ENCODE peak calls at places on chromosomes 16 and 17, in six cellular contexts. K is body of pancreas, G is H9, I is dorsolateral prefrontal cortex, C is mesendoderm, X is left ventricle myocardium inferior. Y is an unnamed sample.

GRCh38 chr17:73643012-73643845 is 1.0 kb downstream of the SDK2 start:
- DNase-seq in I (no peak), K (no peak), G (peak; percentile 73), C (peak; percentile 69), X (peak; percentile 23), Y (peak; percentile 88)

GRCh38 chr16:60686824-60687223 is 1349.4 kb downstream of the CDH8 start:
- DNase-seq in K (no peak), C (peak; percentile 26), X (no peak), I (no peak), G (no peak), Y (no peak)

GRCh38 chr17:19238167-19238505 is 970 bp downstream of the EPN2 start:
- DNase-seq in C (peak; percentile 60), K (peak; percentile 43), G (peak; percentile 58), I (peak; percentile 45), X (peak; percentile 33), Y (peak; percentile 79)

GRCh38 chr16:29821663-29822115 is 1.4 kb downstream of the MVP start:
- DNase-seq in X (no peak), C (peak; percentile 60), G (no peak), K (no peak), I (no peak), Y (no peak)

GRCh38 chr16:68658258-68658973 is 13.3 kb downstream of the CDH3 start:
- DNase-seq in C (peak; percentile 47), X (no peak), G (no peak), I (no peak), K (no peak), Y (no peak)

GRCh38 chr17:74037320-74037719 is 166.2 kb upstream of the RPL38 start:
- DNase-seq in G (no peak), K (no peak), C (peak; percentile 41), X (no peak), I (peak; percentile 41), Y (no peak)

GRCh38 chr17:37662358-37662757 is 19.1 kb upstream of the DDX52 start:
- DNase-seq in C (no peak), X (no peak), I (no peak), K (no peak), G (peak; percentile 67), Y (no peak)

GRCh38 chr17:81337449-81337848 is 42.3 kb upstream of the SLC38A10 start:
- DNase-seq in I (no peak), X (no peak), C (no peak), K (peak; percentile 74), G (peak; percentile 57), Y (peak; percentile 76)

GRCh38 chr16:69443809-69444611 is 19.6 kb downstream of the CYB5B start:
- DNase-seq in C (no peak), K (no peak), I (no peak), X (peak; percentile 24), G (no peak), Y (no peak)

GRCh38 chr17:38572665-38573365 is 32.9 kb downstream of the SRCIN1 start:
- DNase-seq in K (no peak), I (peak; percentile 69), G (peak; percentile 89), X (no peak), C (peak; percentile 91), Y (no peak)

GRCh38 chr16:14566599-14566998 is 63.5 kb downstream of the PARN start:
- DNase-seq in C (no peak), I (no peak), K (no peak), G (no peak), X (no peak), Y (no peak)

GRCh38 chr17:64277831-64278562 is 14.9 kb upstream of the TEX2 start:
- DNase-seq in X (no peak), C (no peak), G (no peak), I (no peak), K (no peak), Y (no peak)

GRCh38 chr17:75064460-75064859 is 17.4 kb downstream of the KCTD2 start:
- DNase-seq in G (no peak), C (no peak), X (no peak), I (no peak), K (no peak), Y (no peak)

GRCh38 chr17:27581016-27581415 is 50.0 kb upstream of the LGALS9 start:
- DNase-seq in I (no peak), X (no peak), K (no peak), C (no peak), G (no peak), Y (no peak)

GRCh38 chr16:27892879-27893278 is 170.6 kb downstream of the GSG1L start:
- DNase-seq in X (no peak), C (peak; percentile 72), K (no peak), G (peak; percentile 71), I (no peak), Y (no peak)

GRCh38 chr17:83189013-83189672 is 109.7 kb downstream of the METRNL start:
- DNase-seq in C (no peak), K (peak; percentile 1), I (peak; percentile 6), G (no peak), X (no peak), Y (peak; percentile 64)

GRCh38 chr17:73646409-73647305 is 2.4 kb upstream of the SDK2 start:
- DNase-seq in I (no peak), C (peak; percentile 71), K (no peak), G (peak; percentile 76), X (no peak), Y (no peak)

GRCh38 chr16:86044881-86045600 is 146.1 kb downstream of the IRF8 start:
- DNase-seq in I (no peak), G (no peak), C (no peak), X (no peak), K (no peak), Y (peak; percentile 73)

GRCh38 chr16:56771558-56772279 is 41.8 kb downstream of the NUP93 start:
- DNase-seq in K (no peak), X (no peak), I (no peak), C (no peak), G (no peak), Y (no peak)

GRCh38 chr16:57128787-57129389 is 36.5 kb downstream of the CPNE2 start:
- DNase-seq in I (no peak), X (no peak), K (no peak), C (no peak), G (no peak), Y (no peak)

GRCh38 chr16:58684001-58684353 is 593 bp downstream of the SLC38A7 start:
- DNase-seq in G (no peak), C (peak; percentile 18), K (no peak), X (peak; percentile 15), I (no peak), Y (no peak)

GRCh38 chr16:67518676-67519075 is 10.0 kb upstream of the RIPOR1 start:
- DNase-seq in G (no peak), K (no peak), X (no peak), I (no peak), C (no peak), Y (no peak)

GRCh38 chr17:61160789-61161440 is 238.7 kb upstream of the TBX2 start:
- DNase-seq in I (no peak), K (no peak), C (no peak), X (no peak), G (no peak), Y (no peak)

GRCh38 chr17:29331330-29331729 is 37.4 kb upstream of the NUFIP2 start:
- DNase-seq in X (no peak), I (no peak), G (no peak), K (no peak), C (no peak), Y (no peak)

GRCh38 chr17:50055055-50055425 is 870 bp upstream of the ITGA3 start:
- DNase-seq in I (peak; percentile 45), K (peak; percentile 80), C (peak; percentile 84), X (no peak), G (peak; percentile 91), Y (no peak)

GRCh38 chr16:24626251-24626650 is 86.9 kb downstream of the RBBP6 start:
- DNase-seq in X (no peak), K (no peak), I (no peak), G (no peak), C (no peak), Y (no peak)

GRCh38 chr16:21128991-21129390 is 21.7 kb downstream of the DNAH3 start:
- DNase-seq in K (no peak), I (no peak), X (no peak), C (no peak), G (no peak), Y (no peak)

GRCh38 chr16:11232852-11233726 is 22.9 kb downstream of the SOCS1 start:
- DNase-seq in X (no peak), C (peak; percentile 35), K (no peak), G (peak; percentile 72), I (no peak), Y (peak; percentile 93)

GRCh38 chr17:40870136-40870535 is 3.1 kb upstream of the KRT12 start:
- DNase-seq in C (peak; percentile 3), I (no peak), X (no peak), K (no peak), G (no peak), Y (no peak)

GRCh38 chr16:66359811-66360608 is 6.5 kb upstream of the CDH5 start:
- DNase-seq in K (no peak), I (no peak), X (peak; percentile 58), C (no peak), G (no peak), Y (no peak)
- H3K27ac ChIP-seq in K (no peak overlapping the region), I (peak overlapping the region; percentile 7), X (peak overlapping the region; percentile 93), C (no peak overlapping the region), G (no peak overlapping the region), Y (no peak overlapping the region)

GRCh38 chr16:48590476-48590875 is 19.5 kb downstream of the N4BP1 start:
- DNase-seq in G (no peak), X (no peak), I (no peak), C (no peak), K (no peak), Y (no peak)

GRCh38 chr16:48596326-48596725 is 13.7 kb downstream of the N4BP1 start:
- DNase-seq in K (no peak), C (no peak), X (no peak), I (no peak), G (no peak), Y (no peak)

GRCh38 chr16:48597563-48598392 is 12.2 kb downstream of the N4BP1 start:
- DNase-seq in C (no peak), G (no peak), K (no peak), X (no peak), I (no peak), Y (no peak)

GRCh38 chr16:48591976-48592375 is 18.0 kb downstream of the N4BP1 start:
- DNase-seq in I (no peak), C (no peak), X (no peak), G (no peak), K (no peak), Y (no peak)

GRCh38 chr16:48592839-48593429 is 17.0 kb downstream of the N4BP1 start:
- DNase-seq in C (peak; percentile 72), X (no peak), I (no peak), G (no peak), K (no peak), Y (no peak)
- H3K27ac ChIP-seq in C (no peak overlapping the region), X (peak overlapping the region; percentile 56), I (no peak overlapping the region), G (no peak overlapping the region), K (no peak overlapping the region), Y (no peak overlapping the region)

GRCh38 chr17:59349178-59349577 is 17.7 kb downstream of the YPEL2 start:
- DNase-seq in K (no peak), X (no peak), G (no peak), I (no peak), C (no peak), Y (no peak)
- H3K27ac ChIP-seq in K (no peak overlapping the region), X (peak overlapping the region; percentile 23), G (no peak overlapping the region), I (peak overlapping the region; percentile 88), C (no peak overlapping the region), Y (no peak overlapping the region)

DNA sequence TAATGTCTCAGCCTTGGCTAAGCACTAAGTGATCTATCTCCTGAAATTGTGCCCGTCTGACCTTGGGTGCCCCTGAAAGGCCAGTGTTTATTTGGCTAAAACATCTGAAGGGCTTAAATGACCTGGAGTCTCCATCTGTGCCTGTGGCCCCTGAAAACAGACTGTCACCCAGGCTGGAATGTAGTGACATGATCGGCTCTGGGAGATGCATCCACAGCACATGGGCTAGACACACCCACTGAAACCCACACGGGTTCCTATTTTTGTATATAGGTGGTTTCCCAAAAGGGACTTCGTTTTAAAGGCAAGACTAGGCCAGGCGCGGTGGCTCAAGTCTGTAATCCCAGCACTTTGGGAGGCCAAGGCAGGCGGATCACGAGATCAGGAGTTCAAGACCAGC is 13.5 kb downstream of the CEP295NL start:
- DNase-seq in C (no peak), K (no peak), G (no peak), X (no peak), I (no peak), Y (no peak)
- H3K27ac ChIP-seq in C (no peak overlapping the region), K (no peak overlapping the region), G (no peak overlapping the region), X (peak overlapping the region; percentile 28), I (peak overlapping the region; percentile 98), Y (peak overlapping the region; percentile 93)

Y was measured in spleen.